ENCODE peak calls at places on chromosomes 7 and 10, in nine cellular contexts. K, D, U, T, G, Y, J, R and F are unnamed samples.

GRCh38 chr10:114239117-114239993 is at the start of gene VWA2:
- DNase-seq in R (no peak), Y (no peak), G (no peak), T (no peak), U (peak; percentile 43), J (peak; percentile 23), D (peak; percentile 76), K (no peak), F (no peak)

GRCh38 chr10:48448796-48449195 is 142.3 kb downstream of the MAPK8 start:
- DNase-seq in D (no peak), R (peak; percentile 43), U (no peak), J (no peak), K (peak; percentile 63), Y (no peak), G (no peak), T (peak; percentile 56), F (no peak)

GRCh38 chr7:115679976-115680375 is 350.6 kb downstream of the TFEC start:
- DNase-seq in R (peak; percentile 49), T (peak; percentile 44), D (no peak), U (peak; percentile 11), G (no peak), J (no peak), K (peak; percentile 61), Y (no peak), F (no peak)

GRCh38 chr10:119665901-119666708 is 14.9 kb downstream of the BAG3 start:
- DNase-seq in R (no peak), Y (no peak), D (no peak), G (no peak), J (no peak), U (no peak), K (no peak), T (no peak), F (no peak)

GRCh38 chr7:55903985-55904759 is 16.9 kb downstream of the ZNF713 start:
- DNase-seq in J (no peak), D (no peak), Y (no peak), R (no peak), G (no peak), K (no peak), T (no peak), U (no peak), F (no peak)

GRCh38 chr10:91162495-91163268 is 57.8 kb upstream of the PCGF5 start:
- DNase-seq in G (peak; percentile 84), K (peak; percentile 32), T (peak; percentile 47), U (peak; percentile 59), Y (peak; percentile 34), J (peak; percentile 81), D (peak; percentile 89), R (no peak), F (no peak)

GRCh38 chr7:127884066-127884559 is 147.1 kb downstream of the LRRC4 start:
- DNase-seq in J (peak; percentile 24), K (no peak), T (no peak), Y (no peak), R (no peak), D (no peak), U (no peak), G (peak; percentile 22), F (no peak)

GRCh38 chr10:108902491-108903250 is 1020.6 kb downstream of the XPNPEP1 start:
- DNase-seq in J (no peak), R (no peak), T (no peak), G (no peak), Y (no peak), U (no peak), K (no peak), D (no peak), F (no peak)

GRCh38 chr10:103897241-103897774 is 20.7 kb downstream of the STN1 start:
- DNase-seq in U (no peak), G (no peak), J (no peak), Y (no peak), D (no peak), T (no peak), R (no peak), K (no peak), F (no peak)

GRCh38 chr7:105779856-105780815 is 96.3 kb downstream of the ATXN7L1 start:
- DNase-seq in D (no peak), Y (no peak), K (no peak), T (no peak), J (no peak), G (no peak), R (no peak), U (no peak), F (no peak)

GRCh38 chr7:67470256-67470751 is 473.7 kb downstream of the TYW1 start:
- DNase-seq in Y (no peak), D (no peak), R (no peak), T (no peak), J (peak; percentile 15), G (no peak), U (no peak), K (no peak), F (no peak)

GRCh38 chr7:106367664-106368063 is 82.9 kb upstream of the NAMPT start:
- DNase-seq in G (no peak), D (no peak), T (no peak), Y (no peak), R (no peak), K (no peak), J (no peak), U (no peak), F (no peak)

GRCh38 chr7:33201821-33202220 is 72.5 kb downstream of the BBS9 start:
- DNase-seq in Y (no peak), R (no peak), G (no peak), U (no peak), J (no peak), K (no peak), T (peak; percentile 32), D (no peak), F (no peak)

GRCh38 chr10:120538091-120538490 is 81.1 kb downstream of the PLPP4 start:
- DNase-seq in Y (no peak), K (no peak), R (no peak), D (no peak), J (no peak), U (no peak), G (no peak), T (no peak), F (no peak)

GRCh38 chr10:11138634-11139033 is 121.0 kb downstream of the CELF2 start:
- DNase-seq in D (no peak), T (no peak), R (no peak), J (no peak), U (no peak), G (no peak), Y (no peak), K (no peak), F (no peak)

GRCh38 chr7:28536259-28536658 is 123.9 kb downstream of the CREB5 start:
- DNase-seq in R (peak; percentile 60), Y (no peak), T (peak; percentile 50), K (peak; percentile 37), D (no peak), U (peak; percentile 25), G (no peak), J (no peak), F (no peak)

GRCh38 chr7:146119016-146119415 is 2.4 kb downstream of the CNTNAP2 start:
- DNase-seq in K (no peak), G (no peak), R (no peak), Y (no peak), U (no peak), T (no peak), J (no peak), D (no peak), F (no peak)

GRCh38 chr10:3806603-3807002 is 21.6 kb upstream of the KLF6 start:
- DNase-seq in T (peak; percentile 96), R (peak; percentile 92), G (no peak), Y (no peak), U (no peak), J (no peak), D (peak; percentile 62), K (peak; percentile 83), F (no peak)

GRCh38 chr10:25261571-25261970 is 86.8 kb downstream of the GPR158 start:
- DNase-seq in D (no peak), G (no peak), T (no peak), K (no peak), Y (no peak), R (no peak), J (no peak), U (no peak), F (no peak)

GRCh38 chr7:83524286-83525075 is 124.5 kb downstream of the SEMA3E start:
- DNase-seq in T (peak; percentile 70), K (peak; percentile 85), D (no peak), Y (no peak), R (no peak), U (peak; percentile 67), J (no peak), G (no peak), F (no peak)

GRCh38 chr7:83532229-83532628 is 116.7 kb downstream of the SEMA3E start:
- DNase-seq in K (peak; percentile 49), T (peak; percentile 64), D (no peak), U (peak; percentile 15), R (peak; percentile 2), J (no peak), Y (no peak), G (no peak), F (no peak)

DNA sequence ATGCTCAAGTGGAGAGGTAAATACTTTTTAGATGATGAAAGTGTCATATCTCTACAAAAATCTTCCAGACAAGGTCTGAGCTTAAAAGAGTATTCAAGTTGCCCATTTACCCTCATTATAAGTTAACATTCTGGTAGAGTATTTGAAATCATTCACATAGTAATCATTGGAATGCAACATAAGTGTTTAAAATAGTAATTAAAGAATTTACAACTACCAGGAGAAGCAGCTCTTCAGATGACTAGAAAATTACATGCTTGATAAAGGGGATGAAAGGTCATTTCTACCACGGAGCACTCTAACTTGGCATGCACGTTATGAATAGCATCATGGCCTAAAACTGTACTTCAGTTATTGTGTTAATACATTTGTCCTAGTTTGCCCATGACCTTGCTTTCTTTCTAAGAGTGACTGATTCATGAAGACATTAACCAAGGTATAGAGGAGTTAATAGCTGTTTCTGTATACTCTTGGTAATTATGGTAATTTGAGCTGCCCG is 120.0 kb downstream of the SEMA3E start:
- DNase-seq in D (no peak), U (no peak), T (peak; percentile 23), K (no peak), Y (no peak), J (no peak), R (no peak), G (no peak), F (no peak)
- TF ChIP-seq CTCF in D (no peak), U (no peak), T (no peak), K (no peak), Y (no peak), J (no peak), R (no peak), G (no peak), F (no peak)

GRCh38 chr10:122853665-122854313 is 8.1 kb upstream of the CUZD1 start:
- DNase-seq in K (peak; percentile 33), J (no peak), U (no peak), R (no peak), G (no peak), D (no peak), T (peak; percentile 47), Y (no peak), F (no peak)
- H3K27ac ChIP-seq in K (peak overlapping the region; percentile 97), J (no peak overlapping the region), U (no peak overlapping the region), R (peak overlapping the region; percentile 55), G (no peak overlapping the region), D (no peak overlapping the region), T (peak overlapping the region; percentile 75), Y (no peak overlapping the region), F (peak overlapping the region; percentile 74)

GRCh38 chr10:61606971-61607907 is 55.5 kb upstream of the CABCOCO1 start:
- DNase-seq in K (peak; percentile 84), G (no peak), D (no peak), U (peak; percentile 28), J (no peak), Y (no peak), T (no peak), R (no peak), F (no peak)
- TF ChIP-seq CTCF in K (peak; percentile 99), G (no peak), D (peak; percentile 42), U (peak; percentile 61), J (peak; percentile 46), Y (no peak), T (peak; percentile 33), R (peak; percentile 60), F (peak; percentile 59)

GRCh38 chr7:139726485-139726869 is 51.3 kb downstream of the HIPK2 start:
- DNase-seq in G (no peak), Y (no peak), R (no peak), U (no peak), K (no peak), T (no peak), D (no peak), J (no peak), F (no peak)
- H3K27ac ChIP-seq in G (peak overlapping the region; percentile 57), Y (peak overlapping the region; percentile 32), R (peak overlapping the region; percentile 56), U (peak overlapping the region; percentile 85), K (peak overlapping the region; percentile 63), T (peak overlapping the region; percentile 51), D (peak overlapping the region; percentile 28), J (peak overlapping the region; percentile 91), F (peak overlapping the region; percentile 3)